ENCODE peak calls at places on chromosome 1, in ten cellular contexts. C is cardiac fibroblast, D is HAP-1, E is NT2/D1, F is neural progenitor cell, B is right lobe of liver, P is K562, L is left ventricle myocardium inferior, T is GM06990, O is AG04450. Z is an unnamed sample.

GRCh38 chr1:244497805-244498204 is 36.7 kb downstream of the CATSPERE start:
- DNase-seq in O (no peak), D (no peak), P (no peak), B (no peak), E (no peak), L (no peak), T (no peak), F (no peak), C (peak), Z (no peak)

GRCh38 chr1:186155594-186155993 is 219.5 kb downstream of the TPR start:
- DNase-seq in D (peak), C (peak), P (no peak), E (peak), F (peak), O (peak), L (no peak), B (no peak), T (peak), Z (peak)

GRCh38 chr1:18360251-18360650 is 120.5 kb upstream of the KLHDC7A start:
- DNase-seq in P (no peak), L (no peak), T (no peak), C (no peak), F (no peak), D (no peak), O (no peak), B (no peak), E (no peak), Z (no peak)

GRCh38 chr1:30977105-30977504 is 68.5 kb upstream of the SDC3 start:
- DNase-seq in P (no peak), B (no peak), O (peak), T (no peak), C (peak), F (no peak), E (no peak), L (no peak), D (no peak), Z (no peak)

GRCh38 chr1:200706109-200706720 is 32.5 kb upstream of the CAMSAP2 start:
- DNase-seq in D (no peak), F (no peak), E (no peak), T (no peak), P (no peak), C (no peak), O (no peak), L (no peak), B (no peak), Z (no peak)

GRCh38 chr1:15272009-15272781 is 25.2 kb downstream of the FHAD1 start:
- DNase-seq in E (peak), O (peak), D (peak), B (peak), L (peak), P (peak), T (no peak), C (peak), F (peak), Z (peak)

GRCh38 chr1:209825591-209826433 is 2.0 kb upstream of the UTP25 start:
- DNase-seq in B (no peak), O (no peak), P (no peak), C (no peak), L (no peak), F (no peak), E (no peak), T (no peak), D (no peak), Z (no peak)

GRCh38 chr1:151510020-151510405 is 1.2 kb upstream of the CGN start:
- DNase-seq in D (no peak), B (no peak), O (no peak), P (no peak), T (no peak), F (peak), E (peak), C (no peak), L (no peak), Z (no peak)

GRCh38 chr1:230754831-230755230 is 7.6 kb downstream of the CAPN9 start:
- DNase-seq in D (no peak), C (peak), P (no peak), E (no peak), T (no peak), B (no peak), O (no peak), F (no peak), L (peak), Z (peak)

GRCh38 chr1:183048087-183049085 is 25.2 kb downstream of the LAMC1 start:
- DNase-seq in O (no peak), D (no peak), L (no peak), B (no peak), T (peak), C (no peak), E (no peak), F (no peak), P (no peak), Z (no peak)

GRCh38 chr1:10760566-10761502 is 35.6 kb downstream of the CASZ1 start:
- DNase-seq in L (no peak), B (no peak), T (no peak), E (no peak), P (no peak), O (no peak), F (no peak), C (no peak), D (no peak), Z (no peak)

GRCh38 chr1:72397786-72398185 is 115.4 kb upstream of the NEGR1 start:
- DNase-seq in O (peak), C (peak), L (no peak), D (no peak), E (no peak), P (no peak), T (no peak), B (no peak), F (peak), Z (no peak)

GRCh38 chr1:219000606-219001005 is 173.1 kb upstream of the LYPLAL1 start:
- DNase-seq in F (no peak), L (no peak), P (no peak), D (peak), C (peak), T (no peak), B (no peak), E (no peak), O (no peak), Z (no peak)

GRCh38 chr1:27599605-27600499 is 4.1 kb downstream of the AHDC1 start:
- DNase-seq in C (no peak), D (no peak), E (no peak), P (peak), B (no peak), T (no peak), O (no peak), L (no peak), F (no peak), Z (no peak)
- H3K4me3 ChIP-seq in C (no peak), D (no peak), E (no peak), P (no peak), B (no peak), T (no peak), O (peak), L (peak), F (peak), Z (no peak)

GRCh38 chr1:164575356-164575755 is 16.4 kb downstream of the PBX1 start:
- DNase-seq in T (no peak), O (no peak), E (peak), F (peak), C (no peak), D (no peak), P (no peak), B (no peak), L (no peak), Z (no peak)
- H3K4me3 ChIP-seq in T (no peak), O (no peak), E (no peak), F (peak), C (no peak), D (no peak), P (no peak), B (no peak), L (peak), Z (no peak)

GRCh38 chr1:157155658-157156057 is 17.5 kb upstream of the ETV3 start:
- DNase-seq in L (no peak), F (no peak), B (no peak), C (peak), P (no peak), E (no peak), D (peak), T (no peak), O (no peak), Z (no peak)
- H3K4me3 ChIP-seq in L (peak), F (no peak), B (peak), C (no peak), P (peak), E (peak), D (peak), T (no peak), O (peak), Z (no peak)

DNA sequence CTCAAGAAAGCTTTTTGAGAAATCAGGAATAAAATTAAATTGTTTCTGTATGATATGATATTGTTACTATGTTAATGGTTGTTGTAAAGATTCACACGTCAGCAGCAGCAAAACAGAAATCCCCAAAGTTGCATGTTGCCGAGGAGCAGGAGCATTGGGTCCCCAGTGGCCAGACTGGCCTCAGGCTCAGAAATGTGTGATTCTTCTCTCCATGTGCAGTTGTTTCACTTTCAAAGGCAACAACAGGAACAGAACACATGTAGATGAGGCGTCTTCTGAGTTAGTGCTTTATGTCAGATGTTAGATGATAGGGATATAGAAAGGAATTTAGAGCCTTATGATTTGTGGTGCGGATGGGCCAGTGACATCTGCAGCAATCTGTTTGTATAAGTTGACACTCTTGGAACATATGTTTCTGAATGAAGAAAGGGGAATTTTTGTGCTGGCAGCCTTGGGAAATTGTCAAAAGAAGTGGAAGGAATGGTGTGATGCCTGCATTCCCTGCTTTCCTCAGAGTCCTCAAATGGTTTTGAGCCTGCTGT is 2.1 kb upstream of the TTLL7 start:
- DNase-seq in B (no peak), L (no peak), F (no peak), D (no peak), P (no peak), O (no peak), C (no peak), E (no peak), T (no peak), Z (no peak)
- H3K4me3 ChIP-seq in B (no peak), L (no peak), F (no peak), D (no peak), P (no peak), O (no peak), C (no peak), E (no peak), T (no peak), Z (no peak)

GRCh38 chr1:205493241-205494085 is 11.0 kb upstream of the CDK18 start:
- DNase-seq in L (no peak), T (no peak), C (peak), F (no peak), B (no peak), D (no peak), E (no peak), O (no peak), P (no peak), Z (peak)
- H3K4me3 ChIP-seq in L (no peak), T (no peak), C (no peak), F (no peak), B (no peak), D (no peak), E (no peak), O (no peak), P (no peak), Z (no peak)